ENCODE peak calls at places on chromosomes 5 and 9, in five cellular contexts. V is neural progenitor cell, G is HT1080, K is amniotic stem cell, J is amniotic epithelial cell. S is an unnamed sample.

GRCh38 chr9:126705767-126706697 is 92.3 kb downstream of the LMX1B start:
- DNase-seq in G (peak), K (no peak), J (no peak), V (peak), S (peak)

GRCh38 chr9:115036691-115037090 is 81.3 kb downstream of the TNC start:
- DNase-seq in K (no peak), V (no peak), J (no peak), G (no peak), S (no peak)

GRCh38 chr5:135465391-135466122 is 13.4 kb upstream of the TIFAB start:
- DNase-seq in G (no peak), V (no peak), J (no peak), K (no peak), S (no peak)

GRCh38 chr5:66454186-66455078 is 141.8 kb upstream of the MAST4 start:
- DNase-seq in V (no peak), J (no peak), G (peak), K (no peak), S (no peak)

GRCh38 chr9:98815552-98815951 is 8.1 kb downstream of the GALNT12 start:
- DNase-seq in K (no peak), G (no peak), V (no peak), J (no peak), S (no peak)

GRCh38 chr5:134437340-134438267 is 25.9 kb upstream of the CDKN2AIPNL start:
- DNase-seq in J (peak), K (no peak), V (no peak), G (peak), S (peak)

GRCh38 chr5:155150012-155150411 is 136.5 kb downstream of the KIF4B start:
- DNase-seq in K (no peak), V (peak), G (peak), J (no peak), S (no peak)

GRCh38 chr5:85049020-85049419 is 664.3 kb upstream of the EDIL3 start:
- DNase-seq in K (peak), J (peak), G (peak), V (peak), S (peak)